ENCODE peak calls at places on chromosome 9, in ten cellular contexts. K, L, P, N, U, V, J, T, Y and D are unnamed samples.
A peak's percentile ranks its signal among the peaks of the same experiment; 100 is the strongest.

GRCh38 chr9:110213413-110214044 is 5.6 kb upstream of the C9orf152 start:
- DNase-seq in K (no peak), L (peak; percentile 80), P (no peak), N (no peak), U (no peak), V (no peak), J (no peak), T (no peak), Y (no peak), D (no peak)

GRCh38 chr9:20788526-20789421 is 104.7 kb downstream of the FOCAD start:
- DNase-seq in K (no peak), L (no peak), P (no peak), N (peak; percentile 58), U (no peak), V (no peak), J (no peak), T (peak; percentile 27), Y (no peak), D (no peak)

GRCh38 chr9:35577486-35577885 is 27.6 kb upstream of the TESK1 start:
- DNase-seq in K (no peak), L (no peak), P (no peak), N (no peak), U (no peak), V (no peak), J (no peak), T (peak; percentile 8), Y (no peak), D (no peak)

GRCh38 chr9:87069690-87070089 is 122.4 kb upstream of the GAS1 start:
- DNase-seq in K (no peak), L (no peak), P (no peak), N (peak; percentile 66), U (no peak), V (peak; percentile 65), J (no peak), T (no peak), Y (no peak), D (no peak)

GRCh38 chr9:5696884-5697283 is 68.0 kb downstream of the RIC1 start:
- DNase-seq in K (no peak), L (no peak), P (no peak), N (no peak), U (no peak), V (no peak), J (no peak), T (no peak), Y (no peak), D (no peak)

GRCh38 chr9:99607852-99608448 is 213.7 kb upstream of the NR4A3 start:
- DNase-seq in K (no peak), L (no peak), P (no peak), N (no peak), U (no peak), V (peak; percentile 5), J (no peak), T (no peak), Y (no peak), D (peak; percentile 32)

GRCh38 chr9:110452227-110452801 is 114.7 kb upstream of the TXNDC8 start:
- DNase-seq in K (peak; percentile 36), L (no peak), P (no peak), N (peak; percentile 45), U (peak; percentile 7), V (peak; percentile 43), J (no peak), T (no peak), Y (peak; percentile 48), D (no peak)

GRCh38 chr9:135544981-135545635 is 818 bp upstream of the OBP2A start:
- DNase-seq in K (no peak), L (peak; percentile 17), P (no peak), N (no peak), U (no peak), V (no peak), J (no peak), T (no peak), Y (no peak), D (no peak)

GRCh38 chr9:93663877-93664548 is 87.6 kb downstream of the PHF2 start:
- DNase-seq in K (no peak), L (no peak), P (no peak), N (no peak), U (no peak), V (no peak), J (no peak), T (no peak), Y (no peak), D (no peak)

GRCh38 chr9:123364241-123364824 is 8.3 kb downstream of the CRB2 start:
- DNase-seq in K (no peak), L (no peak), P (peak; percentile 89), N (peak; percentile 88), U (no peak), V (peak; percentile 15), J (no peak), T (peak; percentile 79), Y (peak; percentile 36), D (peak; percentile 97)

GRCh38 chr9:100379862-100380261 is 27.1 kb upstream of the TEX10 start:
- DNase-seq in K (no peak), L (no peak), P (peak; percentile 7), N (peak; percentile 76), U (no peak), V (peak; percentile 67), J (no peak), T (peak; percentile 91), Y (peak; percentile 91), D (peak; percentile 31)

DNA sequence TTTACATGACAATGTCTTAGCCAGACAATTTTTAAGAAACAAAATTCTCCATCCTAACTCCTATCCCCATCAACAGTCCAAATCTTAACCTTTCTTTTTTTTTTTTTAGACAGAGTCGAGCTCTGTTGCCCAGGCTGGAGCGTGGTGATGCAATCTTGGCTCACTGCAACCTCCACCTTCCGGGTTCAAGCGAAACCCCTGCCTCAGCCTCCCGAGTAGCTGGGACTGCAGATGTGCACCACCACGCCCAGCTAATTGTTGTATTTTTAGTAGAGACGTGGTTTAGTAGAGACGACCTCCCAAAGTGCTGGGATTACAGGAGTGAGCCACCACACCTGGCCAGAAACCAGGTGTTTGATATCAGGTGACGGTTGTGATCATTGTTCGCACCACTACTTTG is 10.2 kb downstream of the ABL1 start:
- DNase-seq in K (no peak), L (no peak), P (no peak), N (peak; percentile 50), U (no peak), V (no peak), J (no peak), T (no peak), Y (peak; percentile 36), D (no peak)
- H3K4me3 ChIP-seq in K (no peak overlapping the region), L (no peak overlapping the region), P (no peak overlapping the region), N (no peak overlapping the region), U (no peak overlapping the region), V (peak overlapping the region; percentile 22), J (no peak overlapping the region), T (peak overlapping the region; percentile 20), Y (no peak overlapping the region), D (peak overlapping the region; percentile 14)

DNA sequence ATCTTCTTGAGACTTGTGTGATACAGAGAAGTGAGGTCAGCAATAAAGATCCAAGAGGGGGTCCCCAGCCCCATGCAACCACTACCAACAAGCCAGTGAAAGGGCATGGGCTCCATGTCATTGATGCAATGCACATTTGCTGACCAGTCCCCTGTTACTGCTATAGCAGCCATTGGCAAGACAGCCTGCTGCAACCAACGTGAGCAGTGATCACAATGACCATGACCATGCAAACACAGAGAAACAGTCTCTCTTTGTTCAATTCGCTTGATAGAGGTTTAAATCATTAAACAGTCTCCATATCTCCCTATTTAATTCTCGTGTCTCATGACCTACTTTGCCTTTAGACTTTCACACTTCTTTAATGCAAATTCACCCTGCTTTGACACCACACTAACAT is 30.0 kb upstream of the FOXB2 start:
- DNase-seq in K (no peak), L (no peak), P (no peak), N (no peak), U (no peak), V (no peak), J (no peak), T (no peak), Y (no peak), D (no peak)
- TF ChIP-seq CTCF in K (no peak), L (no peak), P (no peak), N (no peak), U (no peak), V (no peak), J (no peak), T (no peak), Y (no peak), D (no peak)

GRCh38 chr9:91755761-91756638 is 194.0 kb downstream of the ROR2 start:
- DNase-seq in K (peak; percentile 52), L (no peak), P (no peak), N (no peak), U (no peak), V (no peak), J (no peak), T (no peak), Y (no peak), D (no peak)
- H3K4me3 ChIP-seq in K (no peak overlapping the region), L (no peak overlapping the region), P (no peak overlapping the region), N (no peak overlapping the region), U (no peak overlapping the region), V (no peak overlapping the region), J (no peak overlapping the region), T (no peak overlapping the region), Y (no peak overlapping the region), D (no peak overlapping the region)

GRCh38 chr9:136667940-136668760 is 5.4 kb downstream of the EGFL7 start:
- DNase-seq in K (peak; percentile 45), L (no peak), P (no peak), N (no peak), U (no peak), V (no peak), J (no peak), T (no peak), Y (no peak), D (no peak)
- TF ChIP-seq CTCF in K (no peak), L (no peak), P (no peak), N (no peak), U (peak; percentile 26), V (no peak), J (no peak), T (no peak), Y (no peak), D (no peak)